ENCODE peak calls at places on chromosomes 6 and 20, in four cellular contexts. E is body of pancreas; Q is activated CD8-positive, alpha-beta T cell treated with anti-CD3 and anti-CD28 coated beads for 36 hours; G is NCI-H1092 treated with DMSO at 0.1 percent for 48 hours. H is an unnamed sample.
A peak's percentile ranks its signal among the peaks of the same experiment; 100 is the strongest.

GRCh38 chr20:10848810-10849370 is 175.1 kb upstream of the JAG1 start:
- DNase-seq in G (no peak), E (no peak), Q (no peak), H (no peak)

GRCh38 chr6:149043476-149044130 is 273.9 kb upstream of the TAB2 start:
- DNase-seq in G (no peak), E (no peak), Q (peak; percentile 67), H (no peak)

GRCh38 chr6:1052262-1052661 is 259.6 kb upstream of the FOXQ1 start:
- DNase-seq in G (no peak), E (no peak), Q (no peak), H (no peak)

GRCh38 chr6:100269189-100269588 is 195.5 kb downstream of the SIM1 start:
- DNase-seq in Q (no peak), E (no peak), G (no peak), H (no peak)

GRCh38 chr20:37389241-37389747 is 43.4 kb downstream of the SRC start:
- DNase-seq in E (no peak), G (no peak), Q (no peak), H (no peak)

GRCh38 chr6:21295846-21296245 is 297.7 kb upstream of the SOX4 start:
- DNase-seq in Q (no peak), E (no peak), G (no peak), H (no peak)

GRCh38 chr6:18323935-18324707 is 59.8 kb upstream of the DEK start:
- DNase-seq in Q (no peak), G (peak; percentile 63), E (peak; percentile 11), H (no peak)

GRCh38 chr6:12420626-12421025 is 130.5 kb downstream of the EDN1 start:
- DNase-seq in Q (no peak), E (no peak), G (no peak), H (no peak)

GRCh38 chr6:315921-316752 is 23.9 kb downstream of the DUSP22 start:
- DNase-seq in G (no peak), E (no peak), Q (no peak), H (no peak)

GRCh38 chr20:52441708-52442107 is 250.1 kb upstream of the ZFP64 start:
- DNase-seq in Q (no peak), E (no peak), G (no peak), H (no peak)

GRCh38 chr20:59221881-59222238 is 58.2 kb downstream of the ZNF831 start:
- DNase-seq in Q (no peak), G (no peak), E (no peak), H (no peak)

GRCh38 chr20:48285656-48286055 is 500.4 kb upstream of the SULF2 start:
- DNase-seq in Q (no peak), E (peak; percentile 27), G (no peak), H (no peak)

GRCh38 chr6:80132942-80133517 is 26.6 kb downstream of the BCKDHB start:
- DNase-seq in G (peak; percentile 38), Q (peak; percentile 41), E (peak; percentile 68), H (peak; percentile 66)

GRCh38 chr6:12751694-12752304 is 35.2 kb downstream of the PHACTR1 start:
- DNase-seq in G (no peak), E (peak; percentile 65), Q (peak; percentile 65), H (peak; percentile 34)

GRCh38 chr6:131060311-131060710 is 2.7 kb downstream of the EPB41L2 start:
- DNase-seq in E (no peak), Q (no peak), G (no peak), H (no peak)

GRCh38 chr20:38128691-38129090 is 36.4 kb downstream of the TGM2 start:
- DNase-seq in E (no peak), Q (no peak), G (no peak), H (no peak)

GRCh38 chr6:20801595-20801994 is 267.3 kb downstream of the CDKAL1 start:
- DNase-seq in G (no peak), Q (no peak), E (no peak), H (no peak)

GRCh38 chr6:90425161-90425641 is 128.6 kb upstream of the BACH2 start:
- DNase-seq in Q (peak; percentile 64), G (no peak), E (no peak), H (no peak)

GRCh38 chr6:2514965-2515543 is 235.7 kb downstream of the MYLK4 start:
- DNase-seq in E (peak; percentile 16), Q (no peak), G (no peak), H (no peak)

GRCh38 chr6:122799916-122800701 is 11.1 kb downstream of the SMPDL3A start:
- DNase-seq in E (peak; percentile 31), Q (no peak), G (no peak), H (no peak)

H was measured in lung.